ENCODE peak calls at places on chromosomes 5 and 9, in seven cellular contexts. One of them, this sample, is unnamed.

GRCh38 chr5:156686816-156687215 is 163.3 kb upstream of the PPP1R2B start:
- DNase-seq in body of pancreas: no peak
- DNase-seq in A549: no peak
- DNase-seq in heart left ventricle: no peak
- DNase-seq in Peyer's patch: no peak
- DNase-seq in stomach: no peak
- DNase-seq in tibial nerve: no peak
- DNase-seq in this sample: no peak

GRCh38 chr5:97037819-97038218 is 101.9 kb downstream of the LNPEP start:
- DNase-seq in tibial nerve: no peak
- DNase-seq in stomach: no peak
- DNase-seq in A549: no peak
- DNase-seq in heart left ventricle: no peak
- DNase-seq in body of pancreas: no peak
- DNase-seq in Peyer's patch: no peak
- DNase-seq in this sample: no peak

GRCh38 chr9:91803143-91803940 is 146.7 kb downstream of the ROR2 start:
- DNase-seq in heart left ventricle: no peak
- DNase-seq in tibial nerve: no peak
- DNase-seq in body of pancreas: no peak
- DNase-seq in A549: no peak
- DNase-seq in stomach: peak; percentile 2
- DNase-seq in Peyer's patch: no peak
- DNase-seq in this sample: no peak

GRCh38 chr9:87886210-87887150 is 3.8 kb downstream of the SPATA31E1 start:
- DNase-seq in stomach: no peak
- DNase-seq in body of pancreas: no peak
- DNase-seq in tibial nerve: no peak
- DNase-seq in A549: no peak
- DNase-seq in heart left ventricle: no peak
- DNase-seq in Peyer's patch: peak; percentile 41
- DNase-seq in this sample: no peak

GRCh38 chr9:30796806-30797205 is 1587.6 kb upstream of the ACO1 start:
- DNase-seq in tibial nerve: no peak
- DNase-seq in heart left ventricle: no peak
- DNase-seq in A549: no peak
- DNase-seq in stomach: no peak
- DNase-seq in Peyer's patch: no peak
- DNase-seq in body of pancreas: peak; percentile 11
- DNase-seq in this sample: no peak

GRCh38 chr5:148898413-148899075 is 72.1 kb downstream of the ADRB2 start:
- DNase-seq in heart left ventricle: no peak
- DNase-seq in Peyer's patch: no peak
- DNase-seq in body of pancreas: no peak
- DNase-seq in stomach: no peak
- DNase-seq in A549: no peak
- DNase-seq in tibial nerve: no peak
- DNase-seq in this sample: no peak

GRCh38 chr9:3692606-3693005 is 166.8 kb upstream of the RFX3 start:
- DNase-seq in stomach: no peak
- DNase-seq in body of pancreas: no peak
- DNase-seq in Peyer's patch: no peak
- DNase-seq in tibial nerve: no peak
- DNase-seq in A549: no peak
- DNase-seq in heart left ventricle: no peak
- DNase-seq in this sample: peak; percentile 23

GRCh38 chr5:23268136-23268535 is 239.3 kb upstream of the PRDM9 start:
- DNase-seq in A549: no peak
- DNase-seq in Peyer's patch: no peak
- DNase-seq in tibial nerve: no peak
- DNase-seq in heart left ventricle: no peak
- DNase-seq in body of pancreas: no peak
- DNase-seq in stomach: no peak
- DNase-seq in this sample: no peak

GRCh38 chr9:19471737-19472648 is 63.2 kb downstream of the ACER2 start:
- DNase-seq in body of pancreas: peak; percentile 63
- DNase-seq in tibial nerve: peak; percentile 25
- DNase-seq in A549: peak; percentile 79
- DNase-seq in Peyer's patch: peak; percentile 57
- DNase-seq in stomach: peak; percentile 61
- DNase-seq in heart left ventricle: peak; percentile 43
- DNase-seq in this sample: peak; percentile 79

GRCh38 chr5:102802704-102803458 is 47.8 kb downstream of the PAM start:
- DNase-seq in tibial nerve: no peak
- DNase-seq in stomach: no peak
- DNase-seq in heart left ventricle: no peak
- DNase-seq in A549: no peak
- DNase-seq in body of pancreas: no peak
- DNase-seq in Peyer's patch: no peak
- DNase-seq in this sample: peak; percentile 13

GRCh38 chr5:125484272-125485002 is 738.0 kb upstream of the ZNF608 start:
- DNase-seq in stomach: peak; percentile 82
- DNase-seq in body of pancreas: peak; percentile 77
- DNase-seq in A549: peak; percentile 23
- DNase-seq in heart left ventricle: peak; percentile 44
- DNase-seq in tibial nerve: peak; percentile 57
- DNase-seq in Peyer's patch: peak; percentile 56
- DNase-seq in this sample: no peak

GRCh38 chr5:126016256-126016655 is 407.0 kb upstream of the GRAMD2B start:
- DNase-seq in Peyer's patch: no peak
- DNase-seq in heart left ventricle: peak; percentile 36
- DNase-seq in A549: no peak
- DNase-seq in body of pancreas: no peak
- DNase-seq in tibial nerve: peak; percentile 13
- DNase-seq in stomach: no peak
- DNase-seq in this sample: no peak

GRCh38 chr5:169904059-169904458 is 76.2 kb downstream of the INSYN2B start:
- DNase-seq in body of pancreas: no peak
- DNase-seq in heart left ventricle: no peak
- DNase-seq in Peyer's patch: no peak
- DNase-seq in A549: no peak
- DNase-seq in stomach: no peak
- DNase-seq in tibial nerve: peak; percentile 8
- DNase-seq in this sample: peak; percentile 18

GRCh38 chr5:76389513-76390154 is 13.5 kb upstream of the IQGAP2 start:
- DNase-seq in A549: no peak
- DNase-seq in Peyer's patch: no peak
- DNase-seq in stomach: peak; percentile 44
- DNase-seq in tibial nerve: no peak
- DNase-seq in body of pancreas: peak; percentile 79
- DNase-seq in heart left ventricle: no peak
- DNase-seq in this sample: no peak

GRCh38 chr5:102231693-102232619 is 64.1 kb downstream of the SLCO4C1 start:
- DNase-seq in stomach: no peak
- DNase-seq in Peyer's patch: no peak
- DNase-seq in A549: no peak
- DNase-seq in tibial nerve: no peak
- DNase-seq in heart left ventricle: no peak
- DNase-seq in body of pancreas: no peak
- DNase-seq in this sample: no peak

GRCh38 chr5:122726990-122727616 is 47.8 kb upstream of the SNX2 start:
- DNase-seq in stomach: no peak
- DNase-seq in body of pancreas: no peak
- DNase-seq in heart left ventricle: no peak
- DNase-seq in tibial nerve: no peak
- DNase-seq in Peyer's patch: no peak
- DNase-seq in A549: peak; percentile 60
- DNase-seq in this sample: no peak

GRCh38 chr5:126577415-126577814 is 17.6 kb downstream of the ALDH7A1 start:
- DNase-seq in tibial nerve: no peak
- DNase-seq in Peyer's patch: no peak
- DNase-seq in heart left ventricle: no peak
- DNase-seq in A549: no peak
- DNase-seq in body of pancreas: no peak
- DNase-seq in stomach: peak; percentile 13
- DNase-seq in this sample: no peak

GRCh38 chr5:151042453-151043093 is 22.2 kb downstream of the GPX3 start:
- DNase-seq in Peyer's patch: peak; percentile 63
- DNase-seq in heart left ventricle: no peak
- DNase-seq in A549: no peak
- DNase-seq in body of pancreas: no peak
- DNase-seq in stomach: no peak
- DNase-seq in tibial nerve: no peak
- DNase-seq in this sample: no peak

GRCh38 chr5:97388794-97389193 is 205.7 kb upstream of the RIOK2 start:
- DNase-seq in body of pancreas: no peak
- DNase-seq in heart left ventricle: no peak
- DNase-seq in tibial nerve: no peak
- DNase-seq in stomach: no peak
- DNase-seq in Peyer's patch: no peak
- DNase-seq in A549: no peak
- DNase-seq in this sample: no peak

GRCh38 chr5:66232701-66233100 is 88.6 kb downstream of the SREK1 start:
- DNase-seq in body of pancreas: no peak
- DNase-seq in tibial nerve: no peak
- DNase-seq in heart left ventricle: no peak
- DNase-seq in Peyer's patch: no peak
- DNase-seq in A549: no peak
- DNase-seq in stomach: no peak
- DNase-seq in this sample: no peak

GRCh38 chr5:132263548-132264261 is 6.2 kb downstream of the PDLIM4 start:
- DNase-seq in heart left ventricle: no peak
- DNase-seq in body of pancreas: no peak
- DNase-seq in A549: peak; percentile 64
- DNase-seq in stomach: no peak
- DNase-seq in tibial nerve: peak; percentile 8
- DNase-seq in Peyer's patch: peak; percentile 50
- DNase-seq in this sample: no peak

GRCh38 chr9:94779693-94780290 is 53.3 kb downstream of the AOPEP start:
- DNase-seq in heart left ventricle: no peak
- DNase-seq in body of pancreas: no peak
- DNase-seq in Peyer's patch: no peak
- DNase-seq in stomach: no peak
- DNase-seq in tibial nerve: no peak
- DNase-seq in A549: no peak
- DNase-seq in this sample: no peak

GRCh38 chr5:33370135-33370472 is 70.7 kb upstream of the TARS1 start:
- DNase-seq in heart left ventricle: no peak
- DNase-seq in body of pancreas: no peak
- DNase-seq in Peyer's patch: no peak
- DNase-seq in tibial nerve: no peak
- DNase-seq in A549: no peak
- DNase-seq in stomach: no peak
- DNase-seq in this sample: peak; percentile 19

GRCh38 chr5:75023368-75024159 is 28.8 kb downstream of the GCNT4 start:
- DNase-seq in A549: no peak
- DNase-seq in stomach: no peak
- DNase-seq in tibial nerve: no peak
- DNase-seq in body of pancreas: no peak
- DNase-seq in heart left ventricle: no peak
- DNase-seq in Peyer's patch: no peak
- DNase-seq in this sample: no peak

GRCh38 chr5:173011602-173012001 is 28.0 kb downstream of the ATP6V0E1 start:
- DNase-seq in heart left ventricle: no peak
- DNase-seq in A549: no peak
- DNase-seq in Peyer's patch: no peak
- DNase-seq in body of pancreas: no peak
- DNase-seq in stomach: no peak
- DNase-seq in tibial nerve: no peak
- DNase-seq in this sample: no peak

GRCh38 chr5:88825782-88826110 is 57.2 kb downstream of the MEF2C start:
- DNase-seq in stomach: no peak
- DNase-seq in tibial nerve: no peak
- DNase-seq in Peyer's patch: no peak
- DNase-seq in heart left ventricle: no peak
- DNase-seq in body of pancreas: no peak
- DNase-seq in A549: no peak
- DNase-seq in this sample: no peak

GRCh38 chr5:125891326-125891725 is 531.9 kb upstream of the GRAMD2B start:
- DNase-seq in tibial nerve: no peak
- DNase-seq in A549: no peak
- DNase-seq in body of pancreas: no peak
- DNase-seq in heart left ventricle: no peak
- DNase-seq in Peyer's patch: no peak
- DNase-seq in stomach: no peak
- DNase-seq in this sample: no peak

GRCh38 chr5:68456756-68457217 is 241.2 kb downstream of the PIK3R1 start:
- DNase-seq in heart left ventricle: peak; percentile 47
- DNase-seq in body of pancreas: peak; percentile 85
- DNase-seq in stomach: peak; percentile 78
- DNase-seq in A549: peak; percentile 17
- DNase-seq in tibial nerve: no peak
- DNase-seq in Peyer's patch: no peak
- DNase-seq in this sample: no peak

GRCh38 chr9:35657327-35658143 is at the start of gene RMRP:
- DNase-seq in Peyer's patch: peak; percentile 96
- DNase-seq in body of pancreas: peak; percentile 99
- DNase-seq in tibial nerve: peak; percentile 89
- DNase-seq in heart left ventricle: peak; percentile 98
- DNase-seq in stomach: peak; percentile 97
- DNase-seq in A549: peak; percentile 98
- DNase-seq in this sample: peak; percentile 100
- TF ChIP-seq POLR2A in Peyer's patch: peak; percentile 88
- TF ChIP-seq POLR2A in body of pancreas: peak; percentile 93
- TF ChIP-seq POLR2A in tibial nerve: peak; percentile 90
- TF ChIP-seq POLR2A in heart left ventricle: no peak
- TF ChIP-seq POLR2A in stomach: no peak
- TF ChIP-seq POLR2A in A549: no peak
- TF ChIP-seq POLR2A in this sample: no peak

GRCh38 chr5:29412979-29413378 is 1780.5 kb upstream of the CDH6 start:
- DNase-seq in body of pancreas: no peak
- DNase-seq in heart left ventricle: no peak
- DNase-seq in A549: no peak
- DNase-seq in stomach: no peak
- DNase-seq in tibial nerve: no peak
- DNase-seq in Peyer's patch: no peak
- DNase-seq in this sample: no peak
- H3K4me3 ChIP-seq in body of pancreas: no peak overlapping the region
- H3K4me3 ChIP-seq in heart left ventricle: no peak overlapping the region
- H3K4me3 ChIP-seq in A549: no peak overlapping the region
- H3K4me3 ChIP-seq in stomach: no peak overlapping the region
- H3K4me3 ChIP-seq in tibial nerve: no peak overlapping the region
- H3K4me3 ChIP-seq in Peyer's patch: no peak overlapping the region
- H3K4me3 ChIP-seq in this sample: no peak overlapping the region

GRCh38 chr5:60810438-60811085 is 33.5 kb downstream of the ELOVL7 start:
- DNase-seq in heart left ventricle: no peak
- DNase-seq in A549: peak; percentile 57
- DNase-seq in tibial nerve: no peak
- DNase-seq in body of pancreas: no peak
- DNase-seq in stomach: no peak
- DNase-seq in Peyer's patch: no peak
- DNase-seq in this sample: no peak
- TF ChIP-seq POLR2A in heart left ventricle: no peak
- TF ChIP-seq POLR2A in A549: no peak
- TF ChIP-seq POLR2A in tibial nerve: no peak
- TF ChIP-seq POLR2A in body of pancreas: no peak
- TF ChIP-seq POLR2A in stomach: no peak
- TF ChIP-seq POLR2A in Peyer's patch: no peak
- TF ChIP-seq POLR2A in this sample: no peak

DNA sequence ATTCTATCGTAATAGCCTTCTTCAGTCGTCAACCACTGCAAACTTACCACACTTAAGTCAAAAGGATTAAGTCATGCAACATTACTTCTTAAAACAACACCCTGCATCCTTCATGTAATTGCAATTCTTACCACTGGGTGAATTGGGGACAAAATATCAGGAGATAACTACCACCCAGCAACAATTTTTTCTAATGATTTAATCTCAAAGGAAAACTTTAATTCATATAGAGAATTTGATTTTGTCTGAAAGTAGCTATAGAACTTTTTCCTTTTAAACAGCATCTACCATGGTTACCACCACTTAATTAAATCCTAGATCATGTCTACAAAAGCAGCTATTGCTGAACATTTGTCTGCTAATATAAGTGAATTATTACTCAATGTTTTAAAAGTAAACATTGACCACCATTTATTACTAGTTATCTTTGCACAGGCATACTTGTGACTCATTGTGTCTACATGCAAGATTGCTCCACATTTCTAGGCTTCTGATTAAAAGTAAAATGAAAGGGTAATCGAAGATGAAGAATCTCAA is 10.5 kb downstream of the MLLT3 start:
- DNase-seq in tibial nerve: no peak
- DNase-seq in body of pancreas: no peak
- DNase-seq in heart left ventricle: no peak
- DNase-seq in stomach: no peak
- DNase-seq in Peyer's patch: no peak
- DNase-seq in A549: peak; percentile 58
- DNase-seq in this sample: peak; percentile 42
- H3K4me3 ChIP-seq in tibial nerve: no peak overlapping the region
- H3K4me3 ChIP-seq in body of pancreas: no peak overlapping the region
- H3K4me3 ChIP-seq in heart left ventricle: no peak overlapping the region
- H3K4me3 ChIP-seq in stomach: no peak overlapping the region
- H3K4me3 ChIP-seq in Peyer's patch: no peak overlapping the region
- H3K4me3 ChIP-seq in A549: peak overlapping the region; percentile 17
- H3K4me3 ChIP-seq in this sample: no peak overlapping the region

This sample was measured in NB4.